ENCODE peak calls at places on chromosomes 11 and 22, in five cellular contexts. One of them, this sample, is unnamed.
A peak's percentile ranks its signal among the peaks of the same experiment; 100 is the strongest.

GRCh38 chr22:36379593-36380361 is 8.0 kb downstream of the MYH9 start:
- DNase-seq in GM12865: peak; percentile 75
- DNase-seq in ovary: no peak
- DNase-seq in astrocyte of the cerebellum: no peak
- DNase-seq in fibroblast of villous mesenchyme: no peak
- DNase-seq in this sample: no peak

GRCh38 chr11:122421684-122422083 is 233.8 kb upstream of the UBASH3B start:
- DNase-seq in GM12865: no peak
- DNase-seq in ovary: no peak
- DNase-seq in astrocyte of the cerebellum: no peak
- DNase-seq in fibroblast of villous mesenchyme: no peak
- DNase-seq in this sample: no peak

GRCh38 chr22:29744902-29745301 is 21.9 kb downstream of the ZMAT5 start:
- DNase-seq in GM12865: no peak
- DNase-seq in ovary: no peak
- DNase-seq in astrocyte of the cerebellum: no peak
- DNase-seq in fibroblast of villous mesenchyme: peak; percentile 16
- DNase-seq in this sample: no peak

GRCh38 chr11:29217901-29218300 is 798.9 kb downstream of the KCNA4 start:
- DNase-seq in GM12865: no peak
- DNase-seq in ovary: no peak
- DNase-seq in astrocyte of the cerebellum: no peak
- DNase-seq in fibroblast of villous mesenchyme: no peak
- DNase-seq in this sample: no peak

GRCh38 chr11:134034496-134035381 is 34.1 kb upstream of the JAM3 start:
- DNase-seq in GM12865: no peak
- DNase-seq in ovary: peak; percentile 48
- DNase-seq in astrocyte of the cerebellum: no peak
- DNase-seq in fibroblast of villous mesenchyme: no peak
- DNase-seq in this sample: peak; percentile 88

GRCh38 chr11:14974021-14974698 is 2.0 kb upstream of the CALCA start:
- DNase-seq in GM12865: no peak
- DNase-seq in ovary: no peak
- DNase-seq in astrocyte of the cerebellum: no peak
- DNase-seq in fibroblast of villous mesenchyme: no peak
- DNase-seq in this sample: peak; percentile 46

GRCh38 chr11:116294630-116295029 is 478.2 kb downstream of the BUD13 start:
- DNase-seq in GM12865: no peak
- DNase-seq in ovary: no peak
- DNase-seq in astrocyte of the cerebellum: no peak
- DNase-seq in fibroblast of villous mesenchyme: no peak
- DNase-seq in this sample: no peak

GRCh38 chr22:43127166-43127908 is 15.9 kb downstream of the MCAT start:
- DNase-seq in GM12865: no peak
- DNase-seq in ovary: no peak
- DNase-seq in astrocyte of the cerebellum: no peak
- DNase-seq in fibroblast of villous mesenchyme: no peak
- DNase-seq in this sample: no peak

GRCh38 chr22:38943181-38943580 is 14.2 kb upstream of the APOBEC3A start:
- DNase-seq in GM12865: no peak
- DNase-seq in ovary: no peak
- DNase-seq in astrocyte of the cerebellum: no peak
- DNase-seq in fibroblast of villous mesenchyme: no peak
- DNase-seq in this sample: no peak

GRCh38 chr11:37504066-37504611 is 906.1 kb upstream of the RAG2 start:
- DNase-seq in GM12865: peak; percentile 86
- DNase-seq in ovary: no peak
- DNase-seq in astrocyte of the cerebellum: peak; percentile 88
- DNase-seq in fibroblast of villous mesenchyme: peak; percentile 83
- DNase-seq in this sample: no peak

GRCh38 chr11:102611291-102611690 is 13.8 kb downstream of the MMP20 start:
- DNase-seq in GM12865: peak; percentile 54
- DNase-seq in ovary: no peak
- DNase-seq in astrocyte of the cerebellum: no peak
- DNase-seq in fibroblast of villous mesenchyme: no peak
- DNase-seq in this sample: no peak

GRCh38 chr22:31092161-31092560 is 11.0 kb downstream of the SMTN start:
- DNase-seq in GM12865: no peak
- DNase-seq in ovary: peak; percentile 20
- DNase-seq in astrocyte of the cerebellum: no peak
- DNase-seq in fibroblast of villous mesenchyme: no peak
- DNase-seq in this sample: no peak

GRCh38 chr22:23804781-23805291 is 18.1 kb downstream of the SMARCB1 start:
- DNase-seq in GM12865: no peak
- DNase-seq in ovary: peak; percentile 55
- DNase-seq in astrocyte of the cerebellum: no peak
- DNase-seq in fibroblast of villous mesenchyme: peak; percentile 87
- DNase-seq in this sample: no peak

GRCh38 chr11:129819237-129819636 is 3.6 kb downstream of the TMEM45B start:
- DNase-seq in GM12865: no peak
- DNase-seq in ovary: no peak
- DNase-seq in astrocyte of the cerebellum: no peak
- DNase-seq in fibroblast of villous mesenchyme: no peak
- DNase-seq in this sample: no peak

GRCh38 chr11:129813216-129813791 is 2.3 kb upstream of the TMEM45B start:
- DNase-seq in GM12865: no peak
- DNase-seq in ovary: no peak
- DNase-seq in astrocyte of the cerebellum: no peak
- DNase-seq in fibroblast of villous mesenchyme: no peak
- DNase-seq in this sample: no peak

GRCh38 chr11:129815596-129816461 is at the start of gene TMEM45B:
- DNase-seq in GM12865: no peak
- DNase-seq in ovary: no peak
- DNase-seq in astrocyte of the cerebellum: no peak
- DNase-seq in fibroblast of villous mesenchyme: no peak
- DNase-seq in this sample: peak; percentile 33

GRCh38 chr11:129817282-129818051 is 1.8 kb downstream of the TMEM45B start:
- DNase-seq in GM12865: no peak
- DNase-seq in ovary: no peak
- DNase-seq in astrocyte of the cerebellum: no peak
- DNase-seq in fibroblast of villous mesenchyme: no peak
- DNase-seq in this sample: no peak

GRCh38 chr11:129814244-129814992 is 1.2 kb upstream of the TMEM45B start:
- DNase-seq in GM12865: no peak
- DNase-seq in ovary: no peak
- DNase-seq in astrocyte of the cerebellum: no peak
- DNase-seq in fibroblast of villous mesenchyme: no peak
- DNase-seq in this sample: no peak
- H3K4me3 ChIP-seq in GM12865: no peak overlapping the region
- H3K4me3 ChIP-seq in ovary: no peak overlapping the region
- H3K4me3 ChIP-seq in astrocyte of the cerebellum: no peak overlapping the region
- H3K4me3 ChIP-seq in fibroblast of villous mesenchyme: no peak overlapping the region
- H3K4me3 ChIP-seq in this sample: no peak overlapping the region

GRCh38 chr11:33894402-33894754 is 2.5 kb upstream of the LMO2 start:
- DNase-seq in GM12865: no peak
- DNase-seq in ovary: no peak
- DNase-seq in astrocyte of the cerebellum: no peak
- DNase-seq in fibroblast of villous mesenchyme: no peak
- DNase-seq in this sample: no peak

GRCh38 chr11:33897761-33898403 is 6.0 kb upstream of the LMO2 start:
- DNase-seq in GM12865: no peak
- DNase-seq in ovary: no peak
- DNase-seq in astrocyte of the cerebellum: no peak
- DNase-seq in fibroblast of villous mesenchyme: no peak
- DNase-seq in this sample: no peak

GRCh38 chr11:33892906-33893594 is 1.2 kb upstream of the LMO2 start:
- DNase-seq in GM12865: no peak
- DNase-seq in ovary: no peak
- DNase-seq in astrocyte of the cerebellum: no peak
- DNase-seq in fibroblast of villous mesenchyme: no peak
- DNase-seq in this sample: no peak

GRCh38 chr11:33893711-33894401 is 2.0 kb upstream of the LMO2 start:
- DNase-seq in GM12865: peak; percentile 91
- DNase-seq in ovary: no peak
- DNase-seq in astrocyte of the cerebellum: no peak
- DNase-seq in fibroblast of villous mesenchyme: peak; percentile 5
- DNase-seq in this sample: no peak

GRCh38 chr11:33895752-33896137 is 3.9 kb upstream of the LMO2 start:
- DNase-seq in GM12865: no peak
- DNase-seq in ovary: no peak
- DNase-seq in astrocyte of the cerebellum: no peak
- DNase-seq in fibroblast of villous mesenchyme: no peak
- DNase-seq in this sample: no peak
- H3K4me3 ChIP-seq in GM12865: no peak overlapping the region
- H3K4me3 ChIP-seq in ovary: no peak overlapping the region
- H3K4me3 ChIP-seq in astrocyte of the cerebellum: no peak overlapping the region
- H3K4me3 ChIP-seq in fibroblast of villous mesenchyme: no peak overlapping the region
- H3K4me3 ChIP-seq in this sample: no peak overlapping the region

GRCh38 chr11:913043-913442 is 2.4 kb upstream of the CHID1 start:
- DNase-seq in GM12865: no peak
- DNase-seq in ovary: no peak
- DNase-seq in astrocyte of the cerebellum: no peak
- DNase-seq in fibroblast of villous mesenchyme: no peak
- DNase-seq in this sample: no peak

GRCh38 chr11:911031-911889 is 650 bp upstream of the CHID1 start:
- DNase-seq in GM12865: peak; percentile 55
- DNase-seq in ovary: peak; percentile 69
- DNase-seq in astrocyte of the cerebellum: no peak
- DNase-seq in fibroblast of villous mesenchyme: peak; percentile 58
- DNase-seq in this sample: peak; percentile 85

GRCh38 chr11:910589-911030 is at the start of gene CHID1:
- DNase-seq in GM12865: peak; percentile 91
- DNase-seq in ovary: peak; percentile 91
- DNase-seq in astrocyte of the cerebellum: no peak
- DNase-seq in fibroblast of villous mesenchyme: peak; percentile 78
- DNase-seq in this sample: peak; percentile 85

GRCh38 chr11:912266-912665 is 1.7 kb upstream of the CHID1 start:
- DNase-seq in GM12865: no peak
- DNase-seq in ovary: no peak
- DNase-seq in astrocyte of the cerebellum: no peak
- DNase-seq in fibroblast of villous mesenchyme: no peak
- DNase-seq in this sample: no peak

DNA sequence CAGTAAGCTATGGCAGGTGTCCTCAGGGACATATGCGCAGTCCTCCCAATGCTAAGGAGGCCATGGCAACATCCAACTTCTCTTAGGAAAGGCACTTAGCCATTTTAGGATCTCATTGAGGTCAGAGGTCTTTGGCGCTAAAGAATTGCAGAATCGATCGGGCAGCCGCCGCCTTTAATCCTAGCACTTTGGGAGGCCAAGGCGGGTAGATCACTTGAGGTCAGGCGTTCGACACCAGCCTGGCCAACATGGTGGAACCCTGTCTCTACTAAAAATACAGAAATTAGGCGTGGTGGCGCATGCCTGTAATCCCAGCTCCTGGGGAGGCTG is 1.2 kb upstream of the CHID1 start:
- DNase-seq in GM12865: no peak
- DNase-seq in ovary: no peak
- DNase-seq in astrocyte of the cerebellum: no peak
- DNase-seq in fibroblast of villous mesenchyme: no peak
- DNase-seq in this sample: no peak
- H3K4me3 ChIP-seq in GM12865: peak overlapping the region; percentile 92
- H3K4me3 ChIP-seq in ovary: no peak overlapping the region
- H3K4me3 ChIP-seq in astrocyte of the cerebellum: peak overlapping the region; percentile 85
- H3K4me3 ChIP-seq in fibroblast of villous mesenchyme: peak overlapping the region; percentile 71
- H3K4me3 ChIP-seq in this sample: no peak overlapping the region

GRCh38 chr11:57777969-57778317 is 16.3 kb downstream of the CTNND1 start:
- DNase-seq in GM12865: no peak
- DNase-seq in ovary: no peak
- DNase-seq in astrocyte of the cerebellum: no peak
- DNase-seq in fibroblast of villous mesenchyme: peak; percentile 56
- DNase-seq in this sample: no peak
- H3K4me3 ChIP-seq in GM12865: no peak overlapping the region
- H3K4me3 ChIP-seq in ovary: peak overlapping the region; percentile 17
- H3K4me3 ChIP-seq in astrocyte of the cerebellum: peak overlapping the region; percentile 23
- H3K4me3 ChIP-seq in fibroblast of villous mesenchyme: peak overlapping the region; percentile 43
- H3K4me3 ChIP-seq in this sample: peak overlapping the region; percentile 18

GRCh38 chr11:126189109-126189929 is 22.1 kb downstream of the RPUSD4 start:
- DNase-seq in GM12865: peak; percentile 69
- DNase-seq in ovary: no peak
- DNase-seq in astrocyte of the cerebellum: no peak
- DNase-seq in fibroblast of villous mesenchyme: no peak
- DNase-seq in this sample: no peak

GRCh38 chr11:126186031-126186698 is 25.3 kb downstream of the RPUSD4 start:
- DNase-seq in GM12865: no peak
- DNase-seq in ovary: peak; percentile 68
- DNase-seq in astrocyte of the cerebellum: no peak
- DNase-seq in fibroblast of villous mesenchyme: no peak
- DNase-seq in this sample: no peak

GRCh38 chr11:126186708-126187481 is 24.6 kb downstream of the RPUSD4 start:
- DNase-seq in GM12865: no peak
- DNase-seq in ovary: no peak
- DNase-seq in astrocyte of the cerebellum: no peak
- DNase-seq in fibroblast of villous mesenchyme: no peak
- DNase-seq in this sample: no peak

GRCh38 chr11:126190792-126191191 is 20.7 kb downstream of the RPUSD4 start:
- DNase-seq in GM12865: no peak
- DNase-seq in ovary: no peak
- DNase-seq in astrocyte of the cerebellum: no peak
- DNase-seq in fibroblast of villous mesenchyme: no peak
- DNase-seq in this sample: no peak

GRCh38 chr11:126188332-126189108 is 22.9 kb downstream of the RPUSD4 start:
- DNase-seq in GM12865: peak; percentile 77
- DNase-seq in ovary: no peak
- DNase-seq in astrocyte of the cerebellum: no peak
- DNase-seq in fibroblast of villous mesenchyme: no peak
- DNase-seq in this sample: no peak
- H3K4me3 ChIP-seq in GM12865: no peak overlapping the region
- H3K4me3 ChIP-seq in ovary: no peak overlapping the region
- H3K4me3 ChIP-seq in astrocyte of the cerebellum: no peak overlapping the region
- H3K4me3 ChIP-seq in fibroblast of villous mesenchyme: no peak overlapping the region
- H3K4me3 ChIP-seq in this sample: no peak overlapping the region

This sample was measured in pancreas.